ENCODE peak calls at places on chromosomes 3 and 15, in ten cellular contexts. W is H9, Q is heart right ventricle, R is GM20000, Y is left cardiac atrium, B is AG09309, J is occipital lobe, F is lower leg skin, A is fibroblast of lung, T is GM10248. P is an unnamed sample.

GRCh38 chr3:81778678-81779182 is 17.3 kb upstream of the GBE1 start:
- DNase-seq in W (no peak), Q (peak), R (no peak), Y (no peak), B (no peak), J (no peak), F (no peak), A (peak), T (peak), P (no peak)

GRCh38 chr15:76310470-76311070 is 699 bp downstream of the ETFA start:
- DNase-seq in W (no peak), Q (no peak), R (peak), Y (no peak), B (no peak), J (no peak), F (no peak), A (no peak), T (no peak), P (peak)

GRCh38 chr3:146223401-146224373 is 27.2 kb downstream of the PLSCR4 start:
- DNase-seq in W (no peak), Q (no peak), R (no peak), Y (no peak), B (no peak), J (no peak), F (no peak), A (peak), T (no peak), P (peak)

GRCh38 chr3:133986302-133986701 is 43.4 kb downstream of the SLCO2A1 start:
- DNase-seq in W (no peak), Q (no peak), R (no peak), Y (no peak), B (no peak), J (no peak), F (no peak), A (no peak), T (no peak), P (peak)

GRCh38 chr3:134600166-134600670 is 50.6 kb downstream of the KY start:
- DNase-seq in W (no peak), Q (no peak), R (no peak), Y (no peak), B (no peak), J (no peak), F (no peak), A (peak), T (no peak), P (no peak)

GRCh38 chr15:25830844-25831443 is 32.2 kb downstream of the ATP10A start:
- DNase-seq in W (no peak), Q (no peak), R (no peak), Y (peak), B (peak), J (no peak), F (peak), A (peak), T (no peak), P (no peak)

GRCh38 chr15:20340931-20341661 is 200.5 kb downstream of the GOLGA6L6 start:
- DNase-seq in W (peak), Q (peak), R (peak), Y (peak), B (no peak), J (no peak), F (no peak), A (no peak), T (peak), P (peak)

GRCh38 chr3:183287301-183287971 is 34.4 kb downstream of the B3GNT5 start:
- DNase-seq in W (no peak), Q (no peak), R (no peak), Y (peak), B (peak), J (no peak), F (no peak), A (peak), T (no peak), P (peak)

P was measured in lung microvascular endothelial cell.